ENCODE peak calls at places on chromosome 10, in five cellular contexts. One of them, this sample, is unnamed.

GRCh38 chr10:2979267-2979660 is 88.1 kb upstream of the PFKP start:
- DNase-seq in tibial nerve: peak; percentile 28
- DNase-seq in left ventricle myocardium inferior: no peak
- DNase-seq in astrocyte: peak; percentile 26
- DNase-seq in neuronal stem cell: no peak
- DNase-seq in this sample: no peak

GRCh38 chr10:130190065-130190736 is 54.0 kb downstream of the GLRX3 start:
- DNase-seq in tibial nerve: peak; percentile 84
- DNase-seq in left ventricle myocardium inferior: peak; percentile 88
- DNase-seq in astrocyte: peak; percentile 69
- DNase-seq in neuronal stem cell: peak; percentile 92
- DNase-seq in this sample: peak; percentile 86

GRCh38 chr10:132251928-132252327 is 55.8 kb downstream of the STK32C start:
- DNase-seq in tibial nerve: no peak
- DNase-seq in left ventricle myocardium inferior: no peak
- DNase-seq in astrocyte: no peak
- DNase-seq in neuronal stem cell: no peak
- DNase-seq in this sample: no peak

GRCh38 chr10:114650266-114650665 is 7.8 kb downstream of the ABLIM1 start:
- DNase-seq in tibial nerve: no peak
- DNase-seq in left ventricle myocardium inferior: no peak
- DNase-seq in astrocyte: no peak
- DNase-seq in neuronal stem cell: no peak
- DNase-seq in this sample: no peak

GRCh38 chr10:88038268-88038667 is 174.8 kb downstream of the PTEN start:
- DNase-seq in tibial nerve: no peak
- DNase-seq in left ventricle myocardium inferior: no peak
- DNase-seq in astrocyte: peak; percentile 94
- DNase-seq in neuronal stem cell: no peak
- DNase-seq in this sample: no peak

GRCh38 chr10:79184141-79184625 is 115.4 kb downstream of the ZMIZ1 start:
- DNase-seq in tibial nerve: no peak
- DNase-seq in left ventricle myocardium inferior: no peak
- DNase-seq in astrocyte: peak; percentile 84
- DNase-seq in neuronal stem cell: no peak
- DNase-seq in this sample: peak; percentile 63

GRCh38 chr10:7792541-7792940 is 4.6 kb downstream of the ATP5F1C start:
- DNase-seq in tibial nerve: no peak
- DNase-seq in left ventricle myocardium inferior: no peak
- DNase-seq in astrocyte: no peak
- DNase-seq in neuronal stem cell: no peak
- DNase-seq in this sample: no peak

GRCh38 chr10:94008526-94008925 is 14.8 kb downstream of the PLCE1 start:
- DNase-seq in tibial nerve: no peak
- DNase-seq in left ventricle myocardium inferior: no peak
- DNase-seq in astrocyte: no peak
- DNase-seq in neuronal stem cell: no peak
- DNase-seq in this sample: no peak

GRCh38 chr10:28179490-28180099 is 123.3 kb downstream of the MPP7 start:
- DNase-seq in tibial nerve: peak; percentile 67
- DNase-seq in left ventricle myocardium inferior: no peak
- DNase-seq in astrocyte: peak; percentile 42
- DNase-seq in neuronal stem cell: peak; percentile 50
- DNase-seq in this sample: no peak

GRCh38 chr10:28945959-28946358 is 268.6 kb downstream of the BAMBI start:
- DNase-seq in tibial nerve: no peak
- DNase-seq in left ventricle myocardium inferior: no peak
- DNase-seq in astrocyte: peak; percentile 50
- DNase-seq in neuronal stem cell: no peak
- DNase-seq in this sample: no peak

GRCh38 chr10:85851300-85851699 is 515.3 kb downstream of the GRID1 start:
- DNase-seq in tibial nerve: no peak
- DNase-seq in left ventricle myocardium inferior: no peak
- DNase-seq in astrocyte: peak; percentile 75
- DNase-seq in neuronal stem cell: no peak
- DNase-seq in this sample: no peak

GRCh38 chr10:123139521-123140163 is 3.9 kb downstream of the HMX3 start:
- DNase-seq in tibial nerve: no peak
- DNase-seq in left ventricle myocardium inferior: no peak
- DNase-seq in astrocyte: no peak
- DNase-seq in neuronal stem cell: no peak
- DNase-seq in this sample: peak; percentile 71

GRCh38 chr10:88994034-88994433 is 3.4 kb downstream of the FAS start:
- DNase-seq in tibial nerve: no peak
- DNase-seq in left ventricle myocardium inferior: no peak
- DNase-seq in astrocyte: peak; percentile 54
- DNase-seq in neuronal stem cell: no peak
- DNase-seq in this sample: no peak

GRCh38 chr10:130136214-130137076 is at the start of gene GLRX3:
- DNase-seq in tibial nerve: peak; percentile 84
- DNase-seq in left ventricle myocardium inferior: peak; percentile 92
- DNase-seq in astrocyte: peak; percentile 64
- DNase-seq in neuronal stem cell: peak; percentile 90
- DNase-seq in this sample: peak; percentile 91

GRCh38 chr10:118128675-118129074 is 81.9 kb upstream of the RAB11FIP2 start:
- DNase-seq in tibial nerve: no peak
- DNase-seq in left ventricle myocardium inferior: no peak
- DNase-seq in astrocyte: no peak
- DNase-seq in neuronal stem cell: no peak
- DNase-seq in this sample: no peak

GRCh38 chr10:133520193-133520738 is 6.9 kb upstream of the CYP2E1 start:
- DNase-seq in tibial nerve: peak; percentile 60
- DNase-seq in left ventricle myocardium inferior: peak; percentile 80
- DNase-seq in astrocyte: no peak
- DNase-seq in neuronal stem cell: no peak
- DNase-seq in this sample: peak; percentile 100

GRCh38 chr10:30436688-30437038 is 2.7 kb downstream of the MAP3K8 start:
- DNase-seq in tibial nerve: no peak
- DNase-seq in left ventricle myocardium inferior: no peak
- DNase-seq in astrocyte: peak; percentile 30
- DNase-seq in neuronal stem cell: no peak
- DNase-seq in this sample: no peak

GRCh38 chr10:4016214-4016740 is 231.3 kb upstream of the KLF6 start:
- DNase-seq in tibial nerve: no peak
- DNase-seq in left ventricle myocardium inferior: no peak
- DNase-seq in astrocyte: no peak
- DNase-seq in neuronal stem cell: no peak
- DNase-seq in this sample: no peak

GRCh38 chr10:46285300-46285699 is 1.5 kb upstream of the ANTXRL start:
- DNase-seq in tibial nerve: no peak
- DNase-seq in left ventricle myocardium inferior: no peak
- DNase-seq in astrocyte: no peak
- DNase-seq in neuronal stem cell: no peak
- DNase-seq in this sample: no peak

GRCh38 chr10:2992401-2993198 is 74.7 kb upstream of the PFKP start:
- DNase-seq in tibial nerve: no peak
- DNase-seq in left ventricle myocardium inferior: no peak
- DNase-seq in astrocyte: peak; percentile 66
- DNase-seq in neuronal stem cell: no peak
- DNase-seq in this sample: no peak

DNA sequence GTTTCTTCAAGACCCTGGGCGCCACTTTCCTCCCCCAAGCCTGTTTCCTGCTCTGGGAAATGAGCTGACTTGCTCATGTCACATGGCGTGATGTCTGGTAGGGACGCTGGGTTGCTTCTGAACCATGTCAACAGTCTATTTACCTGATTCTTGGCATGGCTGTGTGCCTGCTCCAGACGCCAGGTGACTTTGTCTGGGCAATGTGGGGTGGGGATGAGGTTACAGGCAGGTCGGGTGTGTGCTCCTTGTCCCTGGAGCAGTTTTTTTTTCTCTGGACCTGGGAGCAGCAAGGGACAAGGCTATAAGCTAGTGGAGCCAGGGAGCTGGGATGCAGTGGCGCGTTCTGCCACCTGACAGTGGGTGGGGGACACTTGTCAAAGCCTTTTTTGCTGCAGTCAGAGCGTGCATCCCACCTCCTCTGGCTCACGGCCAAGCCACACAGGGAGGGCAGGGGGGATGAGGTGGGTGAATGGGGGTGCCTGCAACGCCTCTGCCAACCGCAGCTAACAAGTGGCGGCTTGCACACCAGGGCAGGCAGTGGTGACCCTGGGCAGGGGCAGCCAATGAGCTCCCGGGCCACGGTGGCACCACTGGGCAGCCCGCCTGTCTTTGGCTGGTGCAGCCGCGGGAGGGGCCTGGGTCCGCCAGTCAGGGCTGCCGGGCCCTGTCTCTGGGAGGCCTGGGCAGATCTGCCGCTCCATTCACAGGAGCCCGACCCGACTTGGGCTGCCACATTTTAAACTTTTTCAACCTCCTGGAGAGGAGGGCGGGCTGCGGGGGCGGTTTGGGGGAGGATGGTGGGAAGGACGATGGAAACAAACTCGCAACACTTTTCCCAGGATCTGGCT is 22.9 kb downstream of the DNAJB12 start:
- DNase-seq in tibial nerve: no peak
- DNase-seq in left ventricle myocardium inferior: peak; percentile 81
- DNase-seq in astrocyte: peak; percentile 78
- DNase-seq in neuronal stem cell: peak; percentile 80
- DNase-seq in this sample: peak; percentile 91
- H3K4me1 ChIP-seq in tibial nerve: peaks cover 87% of the 10 kb centered on the region
- H3K4me1 ChIP-seq in left ventricle myocardium inferior: peaks cover 98% of the 10 kb centered on the region
- H3K4me1 ChIP-seq in astrocyte: peaks cover 52% of the 10 kb centered on the region
- H3K4me1 ChIP-seq in neuronal stem cell: peaks cover 63% of the 10 kb centered on the region
- H3K4me1 ChIP-seq in this sample: peaks cover 78% of the 10 kb centered on the region

GRCh38 chr10:21830037-21830436 is 173.5 kb downstream of the DNAJC1 start:
- DNase-seq in tibial nerve: no peak
- DNase-seq in left ventricle myocardium inferior: no peak
- DNase-seq in astrocyte: no peak
- DNase-seq in neuronal stem cell: no peak
- DNase-seq in this sample: no peak
- H3K9me3 ChIP-seq in tibial nerve: peaks cover 86% of the 10 kb centered on the region
- H3K9me3 ChIP-seq in left ventricle myocardium inferior: peaks cover 97% of the 10 kb centered on the region
- H3K9me3 ChIP-seq in astrocyte: peaks cover 8% of the 10 kb centered on the region
- H3K9me3 ChIP-seq in neuronal stem cell: peaks cover 66% of the 10 kb centered on the region
- H3K9me3 ChIP-seq in this sample: no peaks in the 10 kb centered on the region

GRCh38 chr10:72322030-72322279 is 32.8 kb downstream of the DNAJB12 start:
- DNase-seq in tibial nerve: no peak
- DNase-seq in left ventricle myocardium inferior: no peak
- DNase-seq in astrocyte: no peak
- DNase-seq in neuronal stem cell: no peak
- DNase-seq in this sample: no peak
- H3K4me3 ChIP-seq in tibial nerve: no peak overlapping the region
- H3K4me3 ChIP-seq in left ventricle myocardium inferior: no peak overlapping the region
- H3K4me3 ChIP-seq in astrocyte: no peak overlapping the region
- H3K4me3 ChIP-seq in neuronal stem cell: no peak overlapping the region
- H3K4me3 ChIP-seq in this sample: no peak overlapping the region

GRCh38 chr10:102759497-102760210 is 15.9 kb downstream of the WBP1L start:
- DNase-seq in tibial nerve: no peak
- DNase-seq in left ventricle myocardium inferior: no peak
- DNase-seq in astrocyte: no peak
- DNase-seq in neuronal stem cell: no peak
- DNase-seq in this sample: no peak

GRCh38 chr10:102767428-102768160 is 23.8 kb downstream of the WBP1L start:
- DNase-seq in tibial nerve: no peak
- DNase-seq in left ventricle myocardium inferior: no peak
- DNase-seq in astrocyte: no peak
- DNase-seq in neuronal stem cell: no peak
- DNase-seq in this sample: no peak

GRCh38 chr10:102764340-102765257 is 20.9 kb downstream of the WBP1L start:
- DNase-seq in tibial nerve: no peak
- DNase-seq in left ventricle myocardium inferior: no peak
- DNase-seq in astrocyte: no peak
- DNase-seq in neuronal stem cell: no peak
- DNase-seq in this sample: no peak

GRCh38 chr10:102762401-102763015 is 18.8 kb downstream of the WBP1L start:
- DNase-seq in tibial nerve: no peak
- DNase-seq in left ventricle myocardium inferior: no peak
- DNase-seq in astrocyte: no peak
- DNase-seq in neuronal stem cell: no peak
- DNase-seq in this sample: no peak

GRCh38 chr10:102763037-102763607 is 19.4 kb downstream of the WBP1L start:
- DNase-seq in tibial nerve: no peak
- DNase-seq in left ventricle myocardium inferior: no peak
- DNase-seq in astrocyte: no peak
- DNase-seq in neuronal stem cell: no peak
- DNase-seq in this sample: no peak
- H3K4me1 ChIP-seq in tibial nerve: peaks cover 18% of the 10 kb centered on the region
- H3K4me1 ChIP-seq in left ventricle myocardium inferior: peaks cover 85% of the 10 kb centered on the region
- H3K4me1 ChIP-seq in astrocyte: peaks cover 5% of the 10 kb centered on the region
- H3K4me1 ChIP-seq in neuronal stem cell: peaks cover 4% of the 10 kb centered on the region
- H3K4me1 ChIP-seq in this sample: no peaks in the 10 kb centered on the region

This sample was measured in pancreas.